ENCODE peak calls at places on chromosomes 5 and 9, in seven cellular contexts. R is GM12865, Z is GM23248, Y is dorsolateral prefrontal cortex, B is hepatic stellate cell, X is neuronal stem cell, C is SJSA1. D is an unnamed sample.

GRCh38 chr5:24642022-24642421 is 2.8 kb downstream of the CDH10 start:
- DNase-seq in R (peak; percentile 0), Z (peak; percentile 62), Y (peak; percentile 33), B (no peak), X (no peak), C (no peak), D (peak; percentile 50)

GRCh38 chr5:135660826-135661555 is 82.2 kb upstream of the CXCL14 start:
- DNase-seq in R (peak; percentile 28), Z (peak; percentile 15), Y (no peak), B (no peak), X (no peak), C (no peak), D (no peak)

GRCh38 chr5:177234761-177235315 is 68.7 kb downstream of the RAB24 start:
- DNase-seq in R (no peak), Z (peak; percentile 51), Y (no peak), B (no peak), X (no peak), C (no peak), D (no peak)

GRCh38 chr9:9003184-9003583 is 1203.6 kb upstream of the DMAC1 start:
- DNase-seq in R (no peak), Z (no peak), Y (peak; percentile 67), B (no peak), X (peak; percentile 8), C (no peak), D (no peak)

GRCh38 chr9:137222190-137223077 is at the start of gene RNF208:
- DNase-seq in R (no peak), Z (peak; percentile 47), Y (peak; percentile 35), B (no peak), X (no peak), C (no peak), D (no peak)

GRCh38 chr9:73153793-73154227 is 2.1 kb downstream of the ANXA1 start:
- DNase-seq in R (no peak), Z (peak; percentile 79), Y (no peak), B (no peak), X (no peak), C (no peak), D (no peak)

GRCh38 chr5:126972062-126972895 is 58.1 kb downstream of the MARCHF3 start:
- DNase-seq in R (peak; percentile 74), Z (no peak), Y (no peak), B (no peak), X (no peak), C (no peak), D (no peak)

GRCh38 chr9:2726620-2727335 is 9.5 kb downstream of the KCNV2 start:
- DNase-seq in R (no peak), Z (peak; percentile 82), Y (no peak), B (no peak), X (no peak), C (no peak), D (no peak)

GRCh38 chr9:96686638-96687335 is 31.7 kb upstream of the PRXL2C start:
- DNase-seq in R (peak; percentile 39), Z (peak; percentile 87), Y (peak; percentile 82), B (peak; percentile 33), X (peak; percentile 56), C (peak; percentile 51), D (peak; percentile 26)

GRCh38 chr5:154756203-154756870 is 1.2 kb downstream of the LARP1 start:
- DNase-seq in R (peak; percentile 53), Z (peak; percentile 65), Y (no peak), B (peak; percentile 48), X (peak; percentile 24), C (peak; percentile 71), D (peak; percentile 49)

GRCh38 chr5:68230285-68230684 is 14.7 kb downstream of the PIK3R1 start:
- DNase-seq in R (no peak), Z (no peak), Y (no peak), B (no peak), X (no peak), C (no peak), D (no peak)

GRCh38 chr5:139648205-139649081 is at the start of gene CXXC5:
- DNase-seq in R (peak; percentile 94), Z (peak; percentile 90), Y (peak; percentile 80), B (peak; percentile 92), X (peak; percentile 89), C (peak; percentile 94), D (peak; percentile 93)

GRCh38 chr9:81053298-81054025 is 635.9 kb downstream of the TLE1 start:
- DNase-seq in R (no peak), Z (no peak), Y (no peak), B (no peak), X (no peak), C (no peak), D (no peak)

GRCh38 chr9:33676746-33677505 is 118.4 kb upstream of the PRSS3 start:
- DNase-seq in R (no peak), Z (peak; percentile 59), Y (peak; percentile 42), B (peak; percentile 3), X (peak; percentile 45), C (no peak), D (peak; percentile 80)

GRCh38 chr5:157126-157715 is 34.1 kb upstream of the LRRC14B start:
- DNase-seq in R (no peak), Z (no peak), Y (peak; percentile 3), B (no peak), X (no peak), C (no peak), D (no peak)

GRCh38 chr9:112774006-112774996 is 23.7 kb downstream of the SNX30 start:
- DNase-seq in R (peak; percentile 55), Z (peak; percentile 44), Y (no peak), B (no peak), X (no peak), C (no peak), D (no peak)

GRCh38 chr9:16559418-16560188 is 310.9 kb downstream of the BNC2 start:
- DNase-seq in R (peak; percentile 47), Z (no peak), Y (no peak), B (no peak), X (no peak), C (no peak), D (no peak)

GRCh38 chr5:52024363-52024762 is 641.1 kb downstream of the ISL1 start:
- DNase-seq in R (no peak), Z (peak; percentile 1), Y (no peak), B (no peak), X (no peak), C (no peak), D (no peak)

GRCh38 chr9:10059044-10059443 is 553.8 kb downstream of the PTPRD start:
- DNase-seq in R (no peak), Z (peak; percentile 32), Y (no peak), B (no peak), X (no peak), C (no peak), D (no peak)

D was measured in BE2C.